ENCODE peak calls at places on chromosomes 5 and 9, in ten cellular contexts. T is GM23338, E is lower lobe of right lung, X is colonic mucosa, D is fibroblast of mammary gland, N is AG04449, B is GM06990, R is stomach, Q is fibroblast of pulmonary artery, W is cardiac muscle cell. L is an unnamed sample.

GRCh38 chr9:91837982-91838731 is 111.9 kb downstream of the ROR2 start:
- DNase-seq in T (no peak), E (peak), X (peak), D (peak), N (no peak), B (no peak), R (peak), Q (peak), W (peak), L (peak)

GRCh38 chr9:7209051-7209450 is 451.3 kb downstream of the KDM4C start:
- DNase-seq in T (no peak), E (no peak), X (no peak), D (no peak), N (no peak), B (no peak), R (no peak), Q (no peak), W (no peak), L (no peak)

GRCh38 chr9:133935328-133936040 is 56.6 kb downstream of the VAV2 start:
- DNase-seq in T (no peak), E (no peak), X (peak), D (peak), N (no peak), B (no peak), R (peak), Q (peak), W (no peak), L (peak)

GRCh38 chr5:136776022-136776927 is 410.9 kb upstream of the TRPC7 start:
- DNase-seq in T (no peak), E (no peak), X (no peak), D (no peak), N (peak), B (no peak), R (no peak), Q (peak), W (no peak), L (no peak)

GRCh38 chr5:74865799-74866652 is at the start of gene FAM169A:
- DNase-seq in T (peak), E (peak), X (peak), D (peak), N (no peak), B (peak), R (peak), Q (peak), W (peak), L (no peak)

GRCh38 chr5:103569313-103570060 is 6.9 kb upstream of the NUDT12 start:
- DNase-seq in T (no peak), E (no peak), X (no peak), D (peak), N (no peak), B (no peak), R (peak), Q (no peak), W (no peak), L (no peak)

GRCh38 chr5:43039468-43040286 is 442 bp downstream of the ANXA2R start:
- DNase-seq in T (peak), E (peak), X (peak), D (peak), N (no peak), B (peak), R (peak), Q (peak), W (peak), L (no peak)

GRCh38 chr9:7560669-7561305 is 238.8 kb downstream of the DMAC1 start:
- DNase-seq in T (peak), E (no peak), X (no peak), D (no peak), N (no peak), B (no peak), R (no peak), Q (no peak), W (no peak), L (no peak)

GRCh38 chr5:124574521-124575436 is 171.7 kb downstream of the ZNF608 start:
- DNase-seq in T (no peak), E (no peak), X (no peak), D (no peak), N (no peak), B (no peak), R (no peak), Q (no peak), W (peak), L (no peak)

GRCh38 chr5:1477341-1477740 is 32.1 kb upstream of the SLC6A3 start:
- DNase-seq in T (no peak), E (peak), X (peak), D (peak), N (no peak), B (no peak), R (peak), Q (no peak), W (no peak), L (no peak)

GRCh38 chr5:58459276-58459859 is 518 bp downstream of the PLK2 start:
- DNase-seq in T (peak), E (peak), X (peak), D (no peak), N (no peak), B (no peak), R (peak), Q (peak), W (peak), L (no peak)

GRCh38 chr9:135584371-135584770 is 22.8 kb downstream of the PAEP start:
- DNase-seq in T (no peak), E (no peak), X (no peak), D (no peak), N (no peak), B (no peak), R (peak), Q (no peak), W (no peak), L (no peak)

GRCh38 chr9:100098241-100098886 is 436 bp downstream of the ERP44 start:
- DNase-seq in T (peak), E (peak), X (peak), D (peak), N (no peak), B (no peak), R (peak), Q (peak), W (peak), L (peak)

GRCh38 chr5:60210810-60211209 is 317.3 kb upstream of the PDE4D start:
- DNase-seq in T (peak), E (no peak), X (no peak), D (no peak), N (no peak), B (no peak), R (no peak), Q (no peak), W (no peak), L (no peak)

GRCh38 chr5:138440226-138441073 is 1.6 kb downstream of the REEP2 start:
- DNase-seq in T (no peak), E (no peak), X (no peak), D (no peak), N (no peak), B (no peak), R (no peak), Q (no peak), W (no peak), L (no peak)

GRCh38 chr9:74533253-74533652 is 36.1 kb downstream of the RORB start:
- DNase-seq in T (no peak), E (no peak), X (no peak), D (no peak), N (no peak), B (no peak), R (no peak), Q (no peak), W (no peak), L (no peak)

GRCh38 chr5:147552897-147553296 is 43.0 kb upstream of the DPYSL3 start:
- DNase-seq in T (no peak), E (no peak), X (no peak), D (no peak), N (no peak), B (no peak), R (no peak), Q (no peak), W (no peak), L (no peak)

GRCh38 chr5:126471875-126472537 is 48.8 kb downstream of the GRAMD2B start:
- DNase-seq in T (no peak), E (no peak), X (no peak), D (peak), N (peak), B (no peak), R (no peak), Q (peak), W (no peak), L (no peak)

GRCh38 chr5:88883566-88884434 is 816 bp upstream of the MEF2C start:
- DNase-seq in T (peak), E (peak), X (peak), D (peak), N (no peak), B (peak), R (peak), Q (peak), W (peak), L (no peak)

GRCh38 chr5:177123789-177124485 is 9.6 kb upstream of the NSD1 start:
- DNase-seq in T (no peak), E (no peak), X (no peak), D (no peak), N (no peak), B (no peak), R (no peak), Q (no peak), W (no peak), L (no peak)

GRCh38 chr5:31581498-31582099 is 49.5 kb downstream of the C5orf22 start:
- DNase-seq in T (peak), E (no peak), X (no peak), D (peak), N (no peak), B (no peak), R (no peak), Q (peak), W (peak), L (peak)

GRCh38 chr5:146047396-146047795 is 58.0 kb downstream of the PLAC8L1 start:
- DNase-seq in T (no peak), E (no peak), X (peak), D (no peak), N (no peak), B (no peak), R (no peak), Q (no peak), W (no peak), L (no peak)

GRCh38 chr9:134868751-134869553 is 11.7 kb upstream of the FCN2 start:
- DNase-seq in T (no peak), E (no peak), X (no peak), D (no peak), N (no peak), B (peak), R (no peak), Q (no peak), W (no peak), L (no peak)

GRCh38 chr5:73232266-73233041 is 59.5 kb downstream of the TMEM174 start:
- DNase-seq in T (peak), E (no peak), X (no peak), D (no peak), N (no peak), B (no peak), R (no peak), Q (no peak), W (no peak), L (no peak)

GRCh38 chr5:73231245-73231778 is 58.3 kb downstream of the TMEM174 start:
- DNase-seq in T (no peak), E (no peak), X (no peak), D (no peak), N (no peak), B (no peak), R (no peak), Q (no peak), W (no peak), L (no peak)

GRCh38 chr5:73229271-73229670 is 56.3 kb downstream of the TMEM174 start:
- DNase-seq in T (no peak), E (no peak), X (no peak), D (no peak), N (peak), B (no peak), R (no peak), Q (no peak), W (no peak), L (peak)

GRCh38 chr5:73228052-73228451 is 55.1 kb downstream of the TMEM174 start:
- DNase-seq in T (no peak), E (no peak), X (no peak), D (no peak), N (no peak), B (no peak), R (no peak), Q (no peak), W (no peak), L (peak)

GRCh38 chr5:73230264-73231244 is 57.6 kb downstream of the TMEM174 start:
- DNase-seq in T (peak), E (no peak), X (no peak), D (no peak), N (no peak), B (no peak), R (no peak), Q (no peak), W (peak), L (no peak)
- TF ChIP-seq CTCF in T (peak), E (no peak), X (no peak), D (no peak), N (no peak), B (no peak), R (no peak), Q (no peak), W (no peak), L (no peak)

GRCh38 chr5:170504598-170505266 is 912 bp downstream of the KCNIP1 start:
- DNase-seq in T (peak), E (no peak), X (no peak), D (no peak), N (no peak), B (no peak), R (no peak), Q (no peak), W (no peak), L (no peak)
- H3K4me3 ChIP-seq in T (peak), E (no peak), X (no peak), D (no peak), N (no peak), B (no peak), R (no peak), Q (no peak), W (no peak), L (no peak)

GRCh38 chr5:62791059-62791458 is 212.4 kb downstream of the LRRC70 start:
- DNase-seq in T (peak), E (no peak), X (no peak), D (peak), N (no peak), B (no peak), R (no peak), Q (peak), W (peak), L (no peak)
- TF ChIP-seq CTCF in T (peak), E (peak), X (no peak), D (peak), N (no peak), B (peak), R (no peak), Q (peak), W (peak), L (peak)

DNA sequence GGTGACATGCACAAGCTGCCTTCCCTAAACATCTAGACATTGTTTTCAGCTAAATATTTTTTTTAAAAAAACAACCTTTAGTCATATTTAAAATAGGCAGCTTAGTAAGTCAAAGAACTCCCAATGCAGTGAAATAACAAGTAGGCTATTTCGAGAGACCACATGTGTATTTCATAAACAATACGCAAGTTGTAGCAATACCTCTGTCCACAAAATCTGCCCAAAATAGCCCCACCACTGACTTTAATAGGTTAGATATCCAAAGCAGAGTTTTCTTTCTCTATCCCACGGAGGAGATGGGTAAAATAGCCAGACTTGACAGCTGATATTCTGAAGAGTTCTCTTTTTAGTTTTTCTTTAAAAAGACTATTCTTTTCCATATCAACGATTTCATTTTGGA is 1.2 kb downstream of the SLC24A2 start:
- DNase-seq in T (no peak), E (no peak), X (no peak), D (no peak), N (no peak), B (no peak), R (no peak), Q (no peak), W (no peak), L (no peak)
- H3K4me3 ChIP-seq in T (peak), E (no peak), X (no peak), D (no peak), N (no peak), B (no peak), R (no peak), Q (no peak), W (no peak), L (no peak)

GRCh38 chr5:36876965-36877666 is 547 bp downstream of the NIPBL start:
- DNase-seq in T (peak), E (peak), X (peak), D (peak), N (no peak), B (peak), R (peak), Q (peak), W (peak), L (no peak)

GRCh38 chr5:36876389-36876964 is at the start of gene NIPBL:
- DNase-seq in T (peak), E (peak), X (peak), D (peak), N (peak), B (peak), R (peak), Q (peak), W (peak), L (peak)

GRCh38 chr5:36875051-36875788 is 1.3 kb upstream of the NIPBL start:
- DNase-seq in T (peak), E (peak), X (peak), D (peak), N (no peak), B (peak), R (peak), Q (peak), W (peak), L (no peak)

GRCh38 chr5:36874465-36874864 is 2.1 kb upstream of the NIPBL start:
- DNase-seq in T (peak), E (no peak), X (no peak), D (peak), N (no peak), B (no peak), R (no peak), Q (no peak), W (peak), L (no peak)

GRCh38 chr5:36875789-36876388 is 680 bp upstream of the NIPBL start:
- DNase-seq in T (peak), E (peak), X (peak), D (peak), N (no peak), B (peak), R (peak), Q (peak), W (peak), L (no peak)
- TF ChIP-seq CTCF in T (peak), E (peak), X (no peak), D (peak), N (peak), B (peak), R (peak), Q (peak), W (peak), L (peak)

GRCh38 chr9:109020982-109021511 is 7.7 kb upstream of the CTNNAL1 start:
- DNase-seq in T (no peak), E (no peak), X (no peak), D (no peak), N (no peak), B (no peak), R (no peak), Q (no peak), W (no peak), L (no peak)

GRCh38 chr9:109026306-109026705 is 13.0 kb upstream of the CTNNAL1 start:
- DNase-seq in T (no peak), E (no peak), X (no peak), D (no peak), N (no peak), B (no peak), R (no peak), Q (no peak), W (no peak), L (no peak)

GRCh38 chr9:109020581-109020980 is 7.3 kb upstream of the CTNNAL1 start:
- DNase-seq in T (no peak), E (no peak), X (no peak), D (no peak), N (no peak), B (no peak), R (no peak), Q (no peak), W (no peak), L (no peak)

GRCh38 chr9:109020113-109020512 is 6.8 kb upstream of the CTNNAL1 start:
- DNase-seq in T (no peak), E (no peak), X (no peak), D (no peak), N (no peak), B (no peak), R (no peak), Q (no peak), W (no peak), L (no peak)

GRCh38 chr9:109022909-109023308 is 9.6 kb upstream of the CTNNAL1 start:
- DNase-seq in T (no peak), E (no peak), X (no peak), D (no peak), N (no peak), B (no peak), R (no peak), Q (no peak), W (no peak), L (no peak)
- H3K4me3 ChIP-seq in T (no peak), E (no peak), X (no peak), D (no peak), N (no peak), B (no peak), R (no peak), Q (no peak), W (no peak), L (no peak)

GRCh38 chr5:180103487-180103886 is 31.9 kb upstream of the RNF130 start:
- DNase-seq in T (no peak), E (no peak), X (no peak), D (no peak), N (no peak), B (no peak), R (no peak), Q (no peak), W (no peak), L (no peak)

GRCh38 chr5:180100621-180101450 is 29.3 kb upstream of the RNF130 start:
- DNase-seq in T (no peak), E (no peak), X (no peak), D (no peak), N (no peak), B (no peak), R (no peak), Q (no peak), W (no peak), L (no peak)

GRCh38 chr5:180104131-180104530 is 32.6 kb upstream of the RNF130 start:
- DNase-seq in T (no peak), E (no peak), X (no peak), D (no peak), N (no peak), B (no peak), R (no peak), Q (no peak), W (no peak), L (no peak)

GRCh38 chr5:180101451-180102105 is 30.0 kb upstream of the RNF130 start:
- DNase-seq in T (no peak), E (peak), X (no peak), D (no peak), N (no peak), B (no peak), R (no peak), Q (no peak), W (no peak), L (no peak)

GRCh38 chr5:180102636-180103035 is 31.1 kb upstream of the RNF130 start:
- DNase-seq in T (no peak), E (no peak), X (no peak), D (no peak), N (no peak), B (no peak), R (no peak), Q (no peak), W (no peak), L (no peak)
- TF ChIP-seq CTCF in T (no peak), E (no peak), X (no peak), D (no peak), N (no peak), B (no peak), R (no peak), Q (no peak), W (no peak), L (no peak)

GRCh38 chr5:10567181-10567591 is 3.3 kb downstream of the ANKRD33B start:
- DNase-seq in T (no peak), E (no peak), X (no peak), D (no peak), N (no peak), B (no peak), R (no peak), Q (no peak), W (no peak), L (no peak)
- H3K4me3 ChIP-seq in T (no peak), E (no peak), X (no peak), D (no peak), N (peak), B (peak), R (peak), Q (no peak), W (no peak), L (no peak)